ENCODE peak calls at places on chromosome 5, in five cellular contexts. One of them, this sample, is unnamed.

GRCh38 chr5:149452665-149453617 is 73.8 kb upstream of the IL17B start:
- DNase-seq in GM12878: no peak
- DNase-seq in H1: no peak
- DNase-seq in K562: no peak
- DNase-seq in A549: no peak
- DNase-seq in this sample: peak

GRCh38 chr5:91499943-91500531 is 116.9 kb upstream of the ARRDC3 start:
- DNase-seq in A549: peak
- DNase-seq in GM12878: no peak
- DNase-seq in H1: no peak
- DNase-seq in K562: peak
- DNase-seq in this sample: peak

GRCh38 chr5:149406203-149406978 is 27.3 kb upstream of the IL17B start:
- DNase-seq in GM12878: no peak
- DNase-seq in A549: no peak
- DNase-seq in H1: no peak
- DNase-seq in K562: peak
- DNase-seq in this sample: no peak

GRCh38 chr5:138903113-138903789 is 28.1 kb upstream of the LRRTM2 start:
- DNase-seq in GM12878: no peak
- DNase-seq in K562: no peak
- DNase-seq in H1: no peak
- DNase-seq in A549: no peak
- DNase-seq in this sample: no peak

GRCh38 chr5:159163027-159163699 is 46.2 kb downstream of the RNF145 start:
- DNase-seq in H1: no peak
- DNase-seq in K562: no peak
- DNase-seq in A549: peak
- DNase-seq in GM12878: no peak
- DNase-seq in this sample: no peak

GRCh38 chr5:29016067-29016466 is 1977.7 kb upstream of the CDH9 start:
- DNase-seq in GM12878: no peak
- DNase-seq in K562: no peak
- DNase-seq in A549: no peak
- DNase-seq in H1: no peak
- DNase-seq in this sample: no peak

GRCh38 chr5:17227868-17228267 is 10.4 kb downstream of the BASP1 start:
- DNase-seq in K562: no peak
- DNase-seq in H1: no peak
- DNase-seq in A549: no peak
- DNase-seq in GM12878: no peak
- DNase-seq in this sample: no peak

GRCh38 chr5:33445808-33446207 is 5.0 kb downstream of the TARS1 start:
- DNase-seq in H1: no peak
- DNase-seq in K562: no peak
- DNase-seq in GM12878: no peak
- DNase-seq in A549: no peak
- DNase-seq in this sample: no peak

GRCh38 chr5:67292201-67292940 is 95.8 kb upstream of the CD180 start:
- DNase-seq in GM12878: no peak
- DNase-seq in A549: no peak
- DNase-seq in H1: no peak
- DNase-seq in K562: no peak
- DNase-seq in this sample: no peak

GRCh38 chr5:123035950-123036390 is 555 bp downstream of the PPIC start:
- DNase-seq in K562: no peak
- DNase-seq in GM12878: no peak
- DNase-seq in H1: peak
- DNase-seq in A549: peak
- DNase-seq in this sample: peak

GRCh38 chr5:59358497-59358896 is 535.0 kb downstream of the PDE4D start:
- DNase-seq in H1: no peak
- DNase-seq in GM12878: no peak
- DNase-seq in A549: no peak
- DNase-seq in K562: no peak
- DNase-seq in this sample: no peak

GRCh38 chr5:463952-464351 is 21.0 kb downstream of the EXOC3 start:
- DNase-seq in H1: no peak
- DNase-seq in K562: no peak
- DNase-seq in A549: no peak
- DNase-seq in GM12878: no peak
- DNase-seq in this sample: no peak

GRCh38 chr5:75152861-75153260 is 83.8 kb downstream of the ANKRD31 start:
- DNase-seq in A549: no peak
- DNase-seq in H1: no peak
- DNase-seq in K562: no peak
- DNase-seq in GM12878: no peak
- DNase-seq in this sample: no peak

GRCh38 chr5:139178582-139178917 is 19.6 kb downstream of the SIL1 start:
- DNase-seq in GM12878: no peak
- DNase-seq in A549: no peak
- DNase-seq in K562: no peak
- DNase-seq in H1: no peak
- DNase-seq in this sample: no peak

GRCh38 chr5:176650354-176650884 is 3.1 kb downstream of the TSPAN17 start:
- DNase-seq in A549: no peak
- DNase-seq in K562: peak
- DNase-seq in GM12878: no peak
- DNase-seq in H1: no peak
- DNase-seq in this sample: no peak

GRCh38 chr5:146306838-146307237 is 31.8 kb upstream of the POU4F3 start:
- DNase-seq in H1: no peak
- DNase-seq in GM12878: no peak
- DNase-seq in A549: no peak
- DNase-seq in K562: no peak
- DNase-seq in this sample: no peak

GRCh38 chr5:121981254-121981653 is 19.5 kb downstream of the SRFBP1 start:
- DNase-seq in H1: no peak
- DNase-seq in K562: no peak
- DNase-seq in A549: no peak
- DNase-seq in GM12878: no peak
- DNase-seq in this sample: no peak

GRCh38 chr5:160702856-160703453 is 149.1 kb downstream of the ATP10B start:
- DNase-seq in K562: no peak
- DNase-seq in H1: no peak
- DNase-seq in GM12878: peak
- DNase-seq in A549: no peak
- DNase-seq in this sample: no peak

GRCh38 chr5:143888912-143889311 is 77.0 kb downstream of the HMHB1 start:
- DNase-seq in A549: no peak
- DNase-seq in K562: no peak
- DNase-seq in GM12878: no peak
- DNase-seq in H1: no peak
- DNase-seq in this sample: no peak

GRCh38 chr5:1636981-1637638 is 113.3 kb upstream of the LPCAT1 start:
- DNase-seq in GM12878: no peak
- DNase-seq in A549: no peak
- DNase-seq in H1: no peak
- DNase-seq in K562: peak
- DNase-seq in this sample: no peak

GRCh38 chr5:128154943-128155342 is 71.4 kb downstream of the SLC12A2 start:
- DNase-seq in GM12878: no peak
- DNase-seq in H1: no peak
- DNase-seq in A549: no peak
- DNase-seq in K562: no peak
- DNase-seq in this sample: no peak

GRCh38 chr5:82644768-82645167 is 366.6 kb upstream of the RPS23 start:
- DNase-seq in A549: no peak
- DNase-seq in K562: no peak
- DNase-seq in GM12878: no peak
- DNase-seq in H1: no peak
- DNase-seq in this sample: no peak

GRCh38 chr5:54834121-54834842 is 151.1 kb downstream of the ESM1 start:
- DNase-seq in K562: no peak
- DNase-seq in A549: no peak
- DNase-seq in GM12878: no peak
- DNase-seq in H1: no peak
- DNase-seq in this sample: no peak

GRCh38 chr5:80466669-80467485 is 21.0 kb upstream of the FAM151B start:
- DNase-seq in K562: no peak
- DNase-seq in GM12878: no peak
- DNase-seq in A549: no peak
- DNase-seq in H1: no peak
- DNase-seq in this sample: peak
- TF ChIP-seq HDAC2 in K562: no peak
- TF ChIP-seq HDAC2 in GM12878: no peak
- TF ChIP-seq HDAC2 in A549: no peak
- TF ChIP-seq HDAC2 in H1: no peak
- TF ChIP-seq HDAC2 in this sample: no peak

GRCh38 chr5:84249918-84250635 is 134.6 kb downstream of the EDIL3 start:
- DNase-seq in GM12878: no peak
- DNase-seq in K562: no peak
- DNase-seq in A549: no peak
- DNase-seq in H1: peak
- DNase-seq in this sample: no peak
- H3K4me2 ChIP-seq in GM12878: no peak
- H3K4me2 ChIP-seq in K562: no peak
- H3K4me2 ChIP-seq in A549: peak
- H3K4me2 ChIP-seq in H1: no peak
- H3K4me2 ChIP-seq in this sample: no peak

DNA sequence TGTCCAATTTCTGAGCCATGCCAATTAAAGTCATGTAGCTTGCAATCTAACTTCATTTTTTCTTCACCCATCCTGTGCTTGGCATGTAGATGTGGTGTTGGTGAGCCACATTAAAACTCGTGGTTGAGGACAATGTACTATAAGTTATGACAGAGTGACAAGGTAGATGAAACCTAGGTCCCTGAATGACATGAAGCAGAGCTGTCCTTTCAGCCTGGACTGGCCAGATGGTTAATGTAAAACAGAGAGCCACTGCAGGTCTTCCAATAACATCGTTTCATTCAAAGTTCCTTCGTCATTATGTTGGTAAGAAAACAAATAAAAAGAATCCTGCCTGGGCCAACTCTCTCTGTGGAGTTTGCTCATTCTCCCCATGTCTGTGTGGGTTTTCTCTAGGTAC is 856.5 kb upstream of the SEMA6A start:
- DNase-seq in K562: no peak
- DNase-seq in H1: no peak
- DNase-seq in GM12878: no peak
- DNase-seq in A549: no peak
- DNase-seq in this sample: no peak
- TF ChIP-seq HDAC2 in K562: no peak
- TF ChIP-seq HDAC2 in H1: no peak
- TF ChIP-seq HDAC2 in GM12878: no peak
- TF ChIP-seq HDAC2 in A549: no peak
- TF ChIP-seq HDAC2 in this sample: no peak

GRCh38 chr5:164497665-164498064 is 992.2 kb downstream of the MAT2B start:
- DNase-seq in H1: no peak
- DNase-seq in K562: no peak
- DNase-seq in A549: no peak
- DNase-seq in GM12878: no peak
- DNase-seq in this sample: no peak

GRCh38 chr5:164501344-164501743 is 995.9 kb downstream of the MAT2B start:
- DNase-seq in K562: no peak
- DNase-seq in GM12878: no peak
- DNase-seq in H1: no peak
- DNase-seq in A549: no peak
- DNase-seq in this sample: no peak

GRCh38 chr5:164504141-164504772 is 998.8 kb downstream of the MAT2B start:
- DNase-seq in K562: peak
- DNase-seq in H1: no peak
- DNase-seq in A549: peak
- DNase-seq in GM12878: peak
- DNase-seq in this sample: peak

GRCh38 chr5:164500856-164501255 is 995.4 kb downstream of the MAT2B start:
- DNase-seq in K562: no peak
- DNase-seq in H1: no peak
- DNase-seq in GM12878: no peak
- DNase-seq in A549: no peak
- DNase-seq in this sample: no peak

GRCh38 chr5:164498393-164498792 is 993.0 kb downstream of the MAT2B start:
- DNase-seq in H1: no peak
- DNase-seq in GM12878: no peak
- DNase-seq in K562: no peak
- DNase-seq in A549: no peak
- DNase-seq in this sample: no peak
- H3K4me2 ChIP-seq in H1: peak
- H3K4me2 ChIP-seq in GM12878: no peak
- H3K4me2 ChIP-seq in K562: no peak
- H3K4me2 ChIP-seq in A549: no peak
- H3K4me2 ChIP-seq in this sample: no peak

GRCh38 chr5:20445326-20445860 is 457.4 kb upstream of the CDH18 start:
- DNase-seq in H1: no peak
- DNase-seq in K562: no peak
- DNase-seq in A549: no peak
- DNase-seq in GM12878: no peak
- DNase-seq in this sample: no peak
- TF ChIP-seq HDAC2 in H1: no peak
- TF ChIP-seq HDAC2 in K562: no peak
- TF ChIP-seq HDAC2 in A549: no peak
- TF ChIP-seq HDAC2 in GM12878: no peak
- TF ChIP-seq HDAC2 in this sample: no peak